ENCODE peak calls at places on chromosomes 7 and 10, in four cellular contexts. K is bronchial epithelial cell, S is astrocyte, E is choroid plexus epithelial cell. P is an unnamed sample.

GRCh38 chr10:125370578-125370977 is 210.2 kb upstream of the CTBP2 start:
- DNase-seq in K (peak), S (no peak), E (no peak), P (no peak)

GRCh38 chr10:122114156-122114747 is 125.3 kb downstream of the TACC2 start:
- DNase-seq in K (no peak), E (no peak), S (no peak), P (no peak)

GRCh38 chr7:58086871-58087535 is 637.0 kb downstream of the ZNF716 start:
- DNase-seq in K (no peak), E (no peak), S (no peak), P (no peak)

GRCh38 chr10:12471135-12471534 is 121.8 kb downstream of the CAMK1D start:
- DNase-seq in K (no peak), E (no peak), S (no peak), P (no peak)

GRCh38 chr7:115728518-115728917 is 302.0 kb downstream of the TFEC start:
- DNase-seq in E (no peak), S (no peak), K (no peak), P (no peak)

GRCh38 chr7:124765401-124766352 is at the start of gene GPR37:
- DNase-seq in K (peak), S (peak), E (peak), P (peak)

GRCh38 chr7:1688542-1688941 is 18.5 kb downstream of the ELFN1 start:
- DNase-seq in E (no peak), S (no peak), K (no peak), P (no peak)

GRCh38 chr7:69664433-69664832 is 66.2 kb downstream of the AUTS2 start:
- DNase-seq in S (no peak), E (no peak), K (no peak), P (no peak)

GRCh38 chr7:27156508-27156898 is at the start of gene HOXA7:
- DNase-seq in K (no peak), S (no peak), E (no peak), P (peak)

GRCh38 chr7:131511071-131511470 is 45.4 kb downstream of the PODXL start:
- DNase-seq in E (no peak), K (no peak), S (no peak), P (no peak)

GRCh38 chr10:90847436-90847835 is 10.4 kb downstream of the HTR7 start:
- DNase-seq in E (peak), K (peak), S (peak), P (peak)

GRCh38 chr7:100483728-100484635 is at the start of gene NYAP1:
- DNase-seq in K (peak), E (peak), S (no peak), P (no peak)

GRCh38 chr10:88004451-88004850 is 141.0 kb downstream of the PTEN start:
- DNase-seq in E (peak), S (peak), K (no peak), P (peak)

GRCh38 chr10:131983780-131984179 is 2.1 kb upstream of the BNIP3 start:
- DNase-seq in K (peak), E (peak), S (peak), P (peak)

GRCh38 chr7:17181482-17181881 is 117.0 kb upstream of the AHR start:
- DNase-seq in S (no peak), E (no peak), K (no peak), P (no peak)
- TF ChIP-seq CTCF in S (no peak), E (no peak), K (no peak), P (no peak)

DNA sequence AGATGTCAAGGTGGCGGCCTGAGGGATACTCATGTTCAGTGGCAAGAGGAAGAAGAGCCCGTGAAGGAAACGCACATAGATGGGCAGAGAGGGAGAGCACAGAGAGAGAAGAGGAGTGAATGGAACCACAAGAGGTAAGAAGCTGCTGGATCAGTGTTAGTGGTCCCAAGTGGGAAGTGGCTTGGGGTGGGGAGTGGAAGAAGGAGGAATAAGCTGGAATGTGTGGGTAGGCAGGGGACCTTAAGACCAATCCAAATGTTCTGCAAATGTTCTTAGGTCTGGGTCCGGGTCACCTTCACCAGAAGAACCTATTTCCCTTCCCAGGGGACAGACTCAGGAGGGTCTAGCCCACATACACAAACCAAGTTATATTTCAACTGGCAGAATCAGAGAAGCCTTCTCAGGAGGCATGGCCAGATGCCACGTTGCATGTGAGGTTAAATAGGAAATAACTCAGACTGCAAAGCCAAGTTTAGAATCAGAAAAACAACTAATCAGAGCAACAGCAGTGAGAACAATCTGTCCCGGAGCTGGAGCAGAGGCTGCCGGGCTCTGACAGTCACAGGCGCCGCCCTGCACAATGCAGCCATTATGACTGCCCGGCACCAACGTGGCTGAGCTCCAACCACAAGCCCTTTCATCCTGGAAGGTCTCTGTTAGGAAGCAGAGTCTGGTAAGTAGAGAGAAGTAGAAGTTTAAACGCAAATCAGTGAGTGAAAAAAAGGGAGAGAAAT is 78.6 kb upstream of the ARMC3 start:
- DNase-seq in E (peak), S (peak), K (peak), P (peak)
- H3K4me3 ChIP-seq in E (peak), S (no peak), K (no peak), P (no peak)

DNA sequence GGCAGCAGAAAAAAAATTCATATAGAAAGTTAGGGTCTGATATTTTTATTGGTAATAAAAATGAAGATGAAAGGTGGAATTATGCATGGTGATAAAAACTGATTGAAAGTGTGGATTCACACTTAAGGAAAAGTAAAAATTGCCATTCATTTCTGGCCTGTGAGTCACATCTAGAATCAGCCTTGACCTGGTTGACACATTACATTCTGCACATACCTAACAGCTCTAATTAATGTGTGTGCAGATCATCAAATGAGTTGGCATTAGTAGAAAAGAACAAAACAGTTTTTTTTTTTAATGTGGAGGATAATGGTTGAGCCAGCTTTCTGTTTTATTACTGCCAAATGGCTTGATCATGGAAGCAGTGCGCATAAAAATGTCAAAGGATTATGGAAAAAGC is 142.6 kb upstream of the TMEM196 start:
- DNase-seq in E (no peak), K (peak), S (peak), P (no peak)
- TF ChIP-seq CTCF in E (no peak), K (no peak), S (no peak), P (no peak)

GRCh38 chr7:129169705-129170319 is 18.6 kb upstream of the SMO start:
- DNase-seq in S (no peak), E (no peak), K (no peak), P (no peak)
- H3K4me3 ChIP-seq in S (peak), E (peak), K (no peak), P (peak)

GRCh38 chr10:80855348-80855971 is 317.8 kb downstream of the SH2D4B start:
- DNase-seq in K (peak), E (peak), S (no peak), P (no peak)
- TF ChIP-seq CTCF in K (peak), E (peak), S (no peak), P (no peak)